ENCODE peak calls at places on chromosomes 16 and 17, in five cellular contexts. G is body of pancreas, M is T-helper 22 cell, J is HL-60, B is left kidney. A is an unnamed sample.

GRCh38 chr16:74623214-74623842 is 16.4 kb upstream of the GLG1 start:
- DNase-seq in G (no peak), M (no peak), J (no peak), B (peak; percentile 71), A (no peak)

GRCh38 chr17:78541488-78542237 is 35.5 kb downstream of the DNAH17 start:
- DNase-seq in G (no peak), M (no peak), J (no peak), B (no peak), A (no peak)

GRCh38 chr16:28288117-28288516 is 4.2 kb upstream of the SBK1 start:
- DNase-seq in G (peak; percentile 61), M (no peak), J (no peak), B (no peak), A (no peak)

GRCh38 chr17:55238931-55239297 is 25.8 kb upstream of the HLF start:
- DNase-seq in G (peak; percentile 47), M (no peak), J (no peak), B (peak; percentile 73), A (peak; percentile 24)

GRCh38 chr17:56203430-56203829 is 50.2 kb downstream of the ANKFN1 start:
- DNase-seq in G (no peak), M (no peak), J (peak; percentile 22), B (no peak), A (no peak)

GRCh38 chr16:89009343-89010209 is 32.6 kb upstream of the CBFA2T3 start:
- DNase-seq in G (peak; percentile 47), M (no peak), J (no peak), B (peak; percentile 80), A (no peak)

GRCh38 chr16:89114159-89114981 is 20.7 kb downstream of the ACSF3 start:
- DNase-seq in G (no peak), M (no peak), J (no peak), B (no peak), A (no peak)

GRCh38 chr17:64230551-64231408 is 32.3 kb downstream of the TEX2 start:
- DNase-seq in G (no peak), M (no peak), J (no peak), B (no peak), A (no peak)

GRCh38 chr17:79018045-79018695 is 5.8 kb upstream of the C1QTNF1 start:
- DNase-seq in G (no peak), M (no peak), J (no peak), B (no peak), A (no peak)

GRCh38 chr17:42275527-42276358 is 448 bp downstream of the STAT5B start:
- DNase-seq in G (no peak), M (peak; percentile 23), J (no peak), B (peak; percentile 78), A (peak; percentile 28)

GRCh38 chr17:45794840-45795239 is 10.7 kb downstream of the CRHR1 start:
- DNase-seq in G (no peak), M (no peak), J (no peak), B (no peak), A (no peak)

GRCh38 chr16:86222965-86223551 is 287.3 kb upstream of the FOXF1 start:
- DNase-seq in G (no peak), M (no peak), J (no peak), B (no peak), A (no peak)

GRCh38 chr17:59331929-59332889 is 754 bp downstream of the YPEL2 start:
- DNase-seq in G (peak; percentile 67), M (peak; percentile 5), J (no peak), B (peak; percentile 61), A (peak; percentile 63)

GRCh38 chr16:49010396-49010795 is 271.2 kb downstream of the CBLN1 start:
- DNase-seq in G (no peak), M (no peak), J (no peak), B (no peak), A (no peak)

GRCh38 chr17:82384730-82385429 is 13.3 kb downstream of the UTS2R start:
- DNase-seq in G (peak; percentile 88), M (no peak), J (no peak), B (peak; percentile 68), A (no peak)

GRCh38 chr16:88634141-88634993 is 4.0 kb upstream of the IL17C start:
- DNase-seq in G (no peak), M (peak; percentile 20), J (no peak), B (peak; percentile 80), A (peak; percentile 60)

GRCh38 chr17:16258916-16259315 is 41.9 kb downstream of the PIGL start:
- DNase-seq in G (no peak), M (no peak), J (peak; percentile 44), B (no peak), A (no peak)

GRCh38 chr17:30363715-30364202 is 15.0 kb upstream of the CPD start:
- DNase-seq in G (no peak), M (peak; percentile 73), J (peak; percentile 99), B (no peak), A (no peak)

GRCh38 chr16:70523013-70523620 is at the start of gene COG4:
- DNase-seq in G (peak; percentile 88), M (peak; percentile 86), J (peak; percentile 76), B (peak; percentile 96), A (peak; percentile 91)

GRCh38 chr16:78094166-78094565 is 5.3 kb upstream of the WWOX start:
- DNase-seq in G (no peak), M (no peak), J (no peak), B (peak; percentile 38), A (no peak)

GRCh38 chr17:2545393-2545792 is 33.7 kb upstream of the METTL16 start:
- DNase-seq in G (peak; percentile 54), M (no peak), J (no peak), B (no peak), A (no peak)

GRCh38 chr17:7394452-7395191 is at the start of gene PLSCR3:
- DNase-seq in G (peak; percentile 88), M (peak; percentile 70), J (peak; percentile 70), B (peak; percentile 95), A (peak; percentile 90)

GRCh38 chr17:40730974-40731373 is 24.2 kb downstream of the KRT25 start:
- DNase-seq in G (no peak), M (no peak), J (no peak), B (no peak), A (no peak)

GRCh38 chr16:52558448-52558847 is 11.5 kb upstream of the TOX3 start:
- DNase-seq in G (no peak), M (no peak), J (no peak), B (no peak), A (no peak)

GRCh38 chr16:57743886-57744645 is 8.5 kb downstream of the KATNB1 start:
- DNase-seq in G (no peak), M (no peak), J (no peak), B (no peak), A (no peak)

GRCh38 chr16:4142268-4142667 is 26.0 kb upstream of the ADCY9 start:
- DNase-seq in G (no peak), M (no peak), J (no peak), B (no peak), A (no peak)

GRCh38 chr16:57815987-57816745 is 13.9 kb upstream of the KIFC3 start:
- DNase-seq in G (peak; percentile 88), M (no peak), J (peak; percentile 56), B (peak; percentile 75), A (peak; percentile 72)

GRCh38 chr17:39533891-39534290 is 72.6 kb downstream of the CDK12 start:
- DNase-seq in G (no peak), M (no peak), J (no peak), B (no peak), A (no peak)

GRCh38 chr17:27609606-27610303 is 21.2 kb upstream of the LGALS9 start:
- DNase-seq in G (peak; percentile 35), M (no peak), J (no peak), B (peak; percentile 81), A (peak; percentile 62)

GRCh38 chr17:6463616-6464445 is 19.6 kb downstream of the PIMREG start:
- DNase-seq in G (no peak), M (no peak), J (no peak), B (no peak), A (no peak)

GRCh38 chr17:55383771-55384679 is 37.6 kb downstream of the MMD start:
- DNase-seq in G (no peak), M (no peak), J (no peak), B (peak; percentile 16), A (no peak)

GRCh38 chr17:83100220-83100852 is 20.9 kb downstream of the METRNL start:
- DNase-seq in G (peak; percentile 63), M (no peak), J (no peak), B (no peak), A (peak; percentile 33)

A was measured in colonic mucosa.